ENCODE peak calls at places on chromosome 12, in seven cellular contexts. Y is NCI-H2029; A is endothelial cell; B is tibial artery; M is neural progenitor cell; F is activated T-helper 1 cell treated with anti-CD3 and anti-CD28 coated beads, Interleukin-12 subunit alpha, Interleukin-12 subunit beta, Interleukin-2, Interleukin-4 antibody, amounts not matched to agents 30 ng/mL and 10 ng/mL and 1 ng/mL, durations not matched to agents 14 hours and 24 hours and 36 hours; S is stimulated activated CD4-positive, alpha-beta T cell treated with anti-CD3 and anti-CD28 coated beads, TNF-alpha, amount 100 ng/mL, for 48 hours. R is an unnamed sample.

GRCh38 chr12:93895096-93895460 is 217.9 kb downstream of the CRADD start:
- DNase-seq in Y (no peak), A (no peak), B (no peak), M (no peak), F (no peak), S (no peak), R (no peak)

GRCh38 chr12:22321620-22322019 is 12.9 kb downstream of the ST8SIA1 start:
- DNase-seq in Y (no peak), A (no peak), B (no peak), M (peak; percentile 7), F (no peak), S (no peak), R (no peak)

GRCh38 chr12:59005195-59005961 is 85.1 kb upstream of the LRIG3 start:
- DNase-seq in Y (no peak), A (no peak), B (no peak), M (no peak), F (no peak), S (no peak), R (no peak)

GRCh38 chr12:55974308-55974724 is 438 bp downstream of the RAB5B start:
- DNase-seq in Y (peak; percentile 34), A (peak; percentile 39), B (no peak), M (no peak), F (peak; percentile 51), S (peak; percentile 48), R (no peak)

GRCh38 chr12:46492471-46493351 is 120.1 kb upstream of the SLC38A2 start:
- DNase-seq in Y (peak; percentile 0), A (no peak), B (no peak), M (no peak), F (no peak), S (no peak), R (no peak)

GRCh38 chr12:88922816-88923215 is 342.5 kb upstream of the KITLG start:
- DNase-seq in Y (no peak), A (no peak), B (no peak), M (no peak), F (no peak), S (no peak), R (no peak)

GRCh38 chr12:3527181-3527580 is 36.2 kb downstream of the PRMT8 start:
- DNase-seq in Y (no peak), A (no peak), B (no peak), M (no peak), F (no peak), S (no peak), R (no peak)

GRCh38 chr12:779745-780734 is 27.7 kb downstream of the WNK1 start:
- DNase-seq in Y (no peak), A (no peak), B (no peak), M (no peak), F (no peak), S (no peak), R (no peak)

GRCh38 chr12:88108021-88108420 is 33.9 kb downstream of the CEP290 start:
- DNase-seq in Y (no peak), A (no peak), B (no peak), M (no peak), F (no peak), S (no peak), R (no peak)

GRCh38 chr12:79707830-79708229 is 17.1 kb upstream of the PAWR start:
- DNase-seq in Y (no peak), A (no peak), B (no peak), M (no peak), F (no peak), S (no peak), R (no peak)